ENCODE peak calls at places on chromosomes 13 and 19, in five cellular contexts. A, C, Y, P and F are unnamed samples.

GRCh38 chr13:94595006-94595942 is 678 bp downstream of the TGDS start:
- DNase-seq in A (peak), C (peak), Y (peak), P (peak), F (peak)

GRCh38 chr13:78022164-78022877 is 103.7 kb upstream of the EDNRB start:
- DNase-seq in A (peak), C (peak), Y (peak), P (peak), F (peak)

GRCh38 chr19:10430505-10431253 is 10.3 kb downstream of the PDE4A start:
- DNase-seq in A (peak), C (no peak), Y (no peak), P (peak), F (peak)

GRCh38 chr13:74575729-74576125 is 441.5 kb upstream of the KLF12 start:
- DNase-seq in A (peak), C (peak), Y (peak), P (peak), F (peak)

GRCh38 chr19:35592226-35592625 is 6.3 kb downstream of the PMIS2 start:
- DNase-seq in A (peak), C (no peak), Y (peak), P (peak), F (peak)

GRCh38 chr19:29878973-29879654 is 62.9 kb upstream of the URI1 start:
- DNase-seq in A (no peak), C (peak), Y (peak), P (peak), F (peak)

GRCh38 chr19:14160017-14160703 is 23.8 kb upstream of the ASF1B start:
- DNase-seq in A (no peak), C (no peak), Y (no peak), P (no peak), F (no peak)

GRCh38 chr13:25237083-25237482 is 50.2 kb downstream of the MTMR6 start:
- DNase-seq in A (no peak), C (no peak), Y (no peak), P (no peak), F (no peak)

GRCh38 chr13:23558675-23559536 is 11.3 kb upstream of the TNFRSF19 start:
- DNase-seq in A (no peak), C (no peak), Y (peak), P (peak), F (peak)

GRCh38 chr19:872266-872951 is 12.9 kb downstream of the CFD start:
- DNase-seq in A (peak), C (peak), Y (peak), P (peak), F (peak)

GRCh38 chr13:38777347-38778107 is 90.7 kb downstream of the FREM2 start:
- DNase-seq in A (no peak), C (no peak), Y (no peak), P (no peak), F (no peak)

GRCh38 chr13:38769526-38769925 is 82.6 kb downstream of the FREM2 start:
- DNase-seq in A (no peak), C (peak), Y (no peak), P (no peak), F (no peak)

GRCh38 chr13:38775085-38775484 is 88.2 kb downstream of the FREM2 start:
- DNase-seq in A (no peak), C (no peak), Y (no peak), P (no peak), F (no peak)
- TF ChIP-seq CTCF in A (no peak), C (no peak), Y (no peak), P (no peak), F (no peak)

DNA sequence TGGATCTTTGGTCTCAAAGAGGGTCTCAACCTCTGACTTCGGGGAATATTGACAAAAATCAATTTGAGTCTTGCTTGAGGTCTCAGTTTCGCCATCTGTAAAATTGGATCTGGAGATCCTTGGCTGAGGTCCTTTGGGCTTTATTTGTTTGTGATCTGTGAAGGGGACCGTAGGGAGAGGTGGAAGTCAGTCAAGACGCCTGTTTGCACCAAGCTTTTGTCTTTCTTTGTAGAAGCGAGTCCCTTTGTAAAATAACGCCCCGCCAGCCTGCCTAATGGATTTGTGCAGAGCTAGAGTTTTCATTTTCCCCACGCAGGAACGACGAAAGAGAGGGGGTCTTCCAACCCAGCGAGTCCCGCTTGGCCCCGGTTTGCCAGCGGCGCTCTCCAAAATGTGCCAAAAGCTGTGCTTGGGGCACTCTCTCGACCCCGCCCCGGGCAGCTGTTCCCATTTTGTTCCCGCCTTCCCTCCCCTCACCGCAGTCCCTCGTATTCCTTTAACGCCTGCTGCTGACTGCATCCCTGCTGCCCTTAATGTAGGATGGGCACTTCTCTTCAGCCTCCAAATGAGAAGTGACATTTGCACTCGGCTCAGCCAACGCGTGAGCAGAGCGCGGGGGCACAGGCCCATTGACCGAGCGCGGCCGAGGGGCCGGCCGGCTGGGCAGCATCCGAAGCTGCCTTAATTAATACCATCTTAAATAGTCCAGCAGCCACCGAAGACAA is 13.0 kb downstream of the ZIC5 start:
- DNase-seq in A (no peak), C (no peak), Y (no peak), P (no peak), F (no peak)
- H3K4me3 ChIP-seq in A (no peak), C (no peak), Y (no peak), P (no peak), F (no peak)

GRCh38 chr19:4724252-4724514 is 541 bp upstream of the DPP9 start:
- DNase-seq in A (no peak), C (no peak), Y (no peak), P (no peak), F (no peak)

GRCh38 chr19:4722671-4723464 is 774 bp downstream of the DPP9 start:
- DNase-seq in A (peak), C (peak), Y (peak), P (peak), F (peak)

GRCh38 chr19:4721196-4721595 is 2.4 kb downstream of the DPP9 start:
- DNase-seq in A (no peak), C (no peak), Y (no peak), P (no peak), F (no peak)

GRCh38 chr19:4720037-4720700 is 3.5 kb downstream of the DPP9 start:
- DNase-seq in A (no peak), C (no peak), Y (no peak), P (no peak), F (no peak)

DNA sequence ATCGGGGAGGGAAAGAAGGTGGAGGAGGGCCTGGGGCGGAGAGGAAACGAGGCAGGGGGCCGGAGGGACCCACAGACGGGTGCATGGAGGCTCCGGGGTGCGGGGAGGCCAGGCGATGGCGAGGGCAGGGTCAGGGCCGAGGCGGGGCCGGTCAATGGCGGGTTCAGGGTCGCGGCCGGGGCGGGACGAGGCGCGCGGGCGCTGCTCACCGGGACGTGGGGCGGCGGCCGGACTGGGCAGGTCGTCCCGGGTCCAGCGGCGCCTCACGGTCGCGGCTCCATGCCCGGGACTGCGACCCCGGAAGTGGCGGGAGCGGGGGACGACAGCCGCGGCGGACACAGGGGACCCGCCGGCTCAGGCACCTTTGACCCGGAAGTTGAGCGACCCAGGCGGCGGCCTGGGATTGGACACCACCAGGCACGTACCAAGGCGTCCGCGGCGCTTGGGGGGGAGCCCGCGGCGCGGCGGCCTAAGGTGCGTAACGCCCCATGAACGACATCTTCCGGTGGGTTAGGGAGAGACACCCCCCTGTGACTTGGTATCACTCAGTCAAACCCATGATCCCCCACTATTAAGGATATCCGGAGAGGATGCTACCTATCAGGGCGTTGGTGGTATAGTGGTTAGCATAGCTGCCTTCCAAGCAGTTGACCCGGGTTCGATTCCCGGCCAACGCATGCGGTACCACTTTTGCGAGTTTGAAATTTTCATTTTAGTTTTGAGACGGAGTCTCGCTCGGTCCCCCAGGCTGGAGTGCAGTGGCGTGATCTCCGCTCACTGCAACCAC is at the start of gene DPP9:
- DNase-seq in A (peak), C (peak), Y (peak), P (peak), F (peak)
- TF ChIP-seq CTCF in A (no peak), C (no peak), Y (no peak), P (peak), F (peak)

GRCh38 chr19:49165111-49165750 is 7.6 kb downstream of the TRPM4 start:
- DNase-seq in A (peak), C (no peak), Y (no peak), P (no peak), F (no peak)
- H3K4me3 ChIP-seq in A (no peak), C (no peak), Y (no peak), P (no peak), F (no peak)

DNA sequence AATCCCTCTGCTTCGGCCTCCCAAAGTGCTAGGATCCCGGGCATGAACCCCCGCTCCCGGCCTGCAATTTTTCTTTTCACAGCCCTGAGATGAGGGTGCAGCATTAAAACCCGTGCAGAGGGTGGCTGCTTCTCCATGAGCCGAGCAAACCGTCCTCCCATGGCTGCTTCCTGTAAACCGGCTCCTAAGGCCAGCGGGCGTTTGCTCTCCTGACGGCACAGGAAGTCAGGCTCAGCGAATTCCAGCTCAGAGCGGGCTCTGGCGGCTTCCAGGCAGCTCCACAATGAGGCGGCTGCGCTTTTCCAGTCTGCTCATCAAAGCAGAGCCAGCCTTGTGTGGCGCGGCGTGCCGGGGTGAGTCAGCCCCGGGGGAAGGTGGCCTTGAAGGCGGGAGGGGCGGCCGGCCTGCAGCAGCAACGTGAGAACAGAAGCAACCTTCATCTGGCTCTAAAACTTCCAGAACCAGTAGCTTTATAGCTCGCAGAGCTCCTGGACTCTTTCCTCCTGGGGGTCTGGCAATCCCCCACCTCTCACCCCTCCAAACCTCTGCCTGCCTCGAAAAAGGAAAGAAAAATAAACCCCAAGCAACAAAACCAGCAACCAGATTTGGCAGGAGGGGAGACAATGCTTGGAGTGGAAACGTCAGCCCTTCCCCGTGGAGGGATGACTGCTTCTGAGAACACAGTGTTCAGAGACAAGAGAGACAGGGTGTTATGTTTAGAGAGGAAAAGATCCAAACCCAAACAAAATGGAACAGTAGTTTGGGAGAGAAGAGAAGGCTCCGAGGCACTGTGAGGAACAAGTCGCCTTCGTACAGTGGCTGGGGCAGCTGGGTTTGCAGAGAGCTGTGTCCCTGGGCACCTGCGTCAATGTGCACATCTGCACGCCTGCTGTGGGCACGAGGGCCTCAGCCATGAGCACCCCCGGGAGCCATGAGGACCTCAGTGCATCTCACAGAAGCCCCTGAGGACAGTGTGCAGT is 67.8 kb downstream of the GADD45B start:
- DNase-seq in A (peak), C (no peak), Y (peak), P (peak), F (peak)
- TF ChIP-seq CTCF in A (no peak), C (no peak), Y (peak), P (peak), F (peak)